ENCODE peak calls at places on chromosome 4, in seven cellular contexts. R, X, S, I, F, T and J are unnamed samples.

GRCh38 chr4:152166567-152166966 is 369.3 kb downstream of the FBXW7 start:
- DNase-seq in R (no peak), X (no peak), S (no peak), I (no peak), F (no peak), T (no peak), J (no peak)

GRCh38 chr4:152944678-152945320 is 8.7 kb downstream of the FHDC1 start:
- DNase-seq in R (no peak), X (no peak), S (no peak), I (no peak), F (no peak), T (no peak), J (no peak)

GRCh38 chr4:173318648-173319211 is 15.4 kb downstream of the HMGB2 start:
- DNase-seq in R (peak), X (no peak), S (no peak), I (no peak), F (no peak), T (peak), J (no peak)

GRCh38 chr4:23881052-23881501 is 8.8 kb downstream of the PPARGC1A start:
- DNase-seq in R (peak), X (no peak), S (no peak), I (no peak), F (no peak), T (no peak), J (no peak)

GRCh38 chr4:123661080-123661737 is 264.6 kb downstream of the SPRY1 start:
- DNase-seq in R (no peak), X (no peak), S (no peak), I (peak), F (no peak), T (no peak), J (no peak)

GRCh38 chr4:29717658-29718057 is 1002.5 kb upstream of the PCDH7 start:
- DNase-seq in R (peak), X (no peak), S (no peak), I (no peak), F (no peak), T (no peak), J (no peak)

GRCh38 chr4:836781-837301 is 10.9 kb upstream of the CPLX1 start:
- DNase-seq in R (no peak), X (peak), S (no peak), I (no peak), F (no peak), T (no peak), J (no peak)

GRCh38 chr4:25903905-25904747 is 9.9 kb upstream of the SMIM20 start:
- DNase-seq in R (no peak), X (no peak), S (no peak), I (no peak), F (no peak), T (no peak), J (no peak)

GRCh38 chr4:113584407-113585150 is 177.0 kb downstream of the CAMK2D start:
- DNase-seq in R (peak), X (no peak), S (no peak), I (no peak), F (no peak), T (no peak), J (no peak)

GRCh38 chr4:76990288-76991080 is 40.9 kb downstream of the SEPTIN11 start:
- DNase-seq in R (peak), X (no peak), S (no peak), I (no peak), F (no peak), T (no peak), J (no peak)

GRCh38 chr4:1019320-1019719 is 7.9 kb downstream of the FGFRL1 start:
- DNase-seq in R (no peak), X (no peak), S (no peak), I (no peak), F (no peak), T (no peak), J (no peak)

GRCh38 chr4:99998062-99998880 is 48.2 kb upstream of the H2AZ1 start:
- DNase-seq in R (peak), X (no peak), S (no peak), I (peak), F (no peak), T (no peak), J (no peak)

GRCh38 chr4:58807843-58808605 is 1697.8 kb upstream of the IGFBP7 start:
- DNase-seq in R (peak), X (no peak), S (no peak), I (no peak), F (no peak), T (no peak), J (no peak)

GRCh38 chr4:87150498-87151261 is 69.7 kb downstream of the KLHL8 start:
- DNase-seq in R (peak), X (peak), S (peak), I (peak), F (peak), T (peak), J (peak)

GRCh38 chr4:187268940-187269339 is 545.3 kb upstream of the FAT1 start:
- DNase-seq in R (no peak), X (no peak), S (no peak), I (no peak), F (no peak), T (no peak), J (no peak)

GRCh38 chr4:76357981-76358380 is 51.4 kb downstream of the STBD1 start:
- DNase-seq in R (no peak), X (no peak), S (no peak), I (no peak), F (no peak), T (no peak), J (no peak)

GRCh38 chr4:98657531-98658286 is 702 bp downstream of the TSPAN5 start:
- DNase-seq in R (peak), X (peak), S (no peak), I (peak), F (peak), T (peak), J (no peak)

GRCh38 chr4:152436384-152436783 is 99.5 kb downstream of the FBXW7 start:
- DNase-seq in R (no peak), X (no peak), S (no peak), I (no peak), F (no peak), T (no peak), J (no peak)

GRCh38 chr4:184237612-184238011 is 19.9 kb upstream of the ENPP6 start:
- DNase-seq in R (peak), X (peak), S (no peak), I (no peak), F (no peak), T (no peak), J (no peak)